ENCODE peak calls at places on chromosomes 13 and 19, in five cellular contexts. C is CD4-positive, CD25-positive, alpha-beta regulatory T cell; L is hepatocyte; Q is CD4-positive, alpha-beta memory T cell; W is thoracic aorta. N is an unnamed sample.

GRCh38 chr13:36950920-36951319 is 30.9 kb upstream of the SMAD9 start:
- DNase-seq in C (no peak), L (no peak), Q (no peak), W (no peak), N (no peak)

GRCh38 chr19:39481229-39481545 is 549 bp downstream of the TIMM50 start:
- DNase-seq in C (no peak), L (no peak), Q (no peak), W (no peak), N (no peak)

GRCh38 chr13:31138515-31138914 is 23.2 kb downstream of the HSPH1 start:
- DNase-seq in C (no peak), L (no peak), Q (no peak), W (no peak), N (no peak)

GRCh38 chr19:14450168-14450874 is 17.2 kb downstream of the PKN1 start:
- DNase-seq in C (peak; percentile 62), L (peak; percentile 37), Q (peak; percentile 47), W (no peak), N (no peak)

GRCh38 chr19:50486823-50487515 is 10.3 kb upstream of the GARIN5A start:
- DNase-seq in C (peak; percentile 57), L (no peak), Q (peak; percentile 22), W (no peak), N (no peak)

GRCh38 chr13:43134896-43135295 is 111.5 kb downstream of the DNAJC15 start:
- DNase-seq in C (no peak), L (no peak), Q (no peak), W (no peak), N (no peak)

GRCh38 chr19:54331626-54332025 is 7.3 kb downstream of the LILRA4 start:
- DNase-seq in C (no peak), L (no peak), Q (no peak), W (no peak), N (no peak)

GRCh38 chr19:53958168-53958571 is 4.6 kb upstream of the CACNG8 start:
- DNase-seq in C (no peak), L (no peak), Q (no peak), W (no peak), N (no peak)

GRCh38 chr19:17889609-17890214 is 18.0 kb downstream of the SLC5A5 start:
- DNase-seq in C (no peak), L (peak; percentile 79), Q (no peak), W (no peak), N (peak; percentile 65)

GRCh38 chr19:52725528-52725961 is 9.3 kb downstream of the ZNF611 start:
- DNase-seq in C (no peak), L (no peak), Q (no peak), W (no peak), N (no peak)

GRCh38 chr13:43835701-43836100 is 43.8 kb downstream of the CCDC122 start:
- DNase-seq in C (no peak), L (no peak), Q (no peak), W (no peak), N (no peak)

GRCh38 chr19:48239582-48240141 is 16.1 kb downstream of the CARD8 start:
- DNase-seq in C (no peak), L (no peak), Q (no peak), W (no peak), N (no peak)

GRCh38 chr13:79987323-79987722 is 353.6 kb downstream of the SPRY2 start:
- DNase-seq in C (no peak), L (no peak), Q (no peak), W (no peak), N (no peak)

GRCh38 chr13:104143760-104144406 is 1077.7 kb upstream of the SLC10A2 start:
- DNase-seq in C (no peak), L (no peak), Q (no peak), W (no peak), N (no peak)

GRCh38 chr13:92143766-92144165 is 745.3 kb downstream of the GPC5 start:
- DNase-seq in C (no peak), L (no peak), Q (no peak), W (no peak), N (no peak)

GRCh38 chr19:31348416-31349159 is 648 bp downstream of the TSHZ3 start:
- DNase-seq in C (no peak), L (peak; percentile 36), Q (peak; percentile 36), W (no peak), N (no peak)

GRCh38 chr19:49684983-49685553 is 4.3 kb upstream of the ADM5 start:
- DNase-seq in C (no peak), L (no peak), Q (no peak), W (no peak), N (no peak)

GRCh38 chr19:29680447-29680846 is 15.2 kb downstream of the PLEKHF1 start:
- DNase-seq in C (peak; percentile 92), L (no peak), Q (peak; percentile 83), W (no peak), N (no peak)

GRCh38 chr19:28427256-28428083 is 785.5 kb downstream of the UQCRFS1 start:
- DNase-seq in C (no peak), L (no peak), Q (no peak), W (no peak), N (no peak)

GRCh38 chr13:41658057-41658642 is 200.8 kb downstream of the RGCC start:
- DNase-seq in C (no peak), L (no peak), Q (no peak), W (no peak), N (no peak)

GRCh38 chr13:77523386-77523785 is 12.1 kb upstream of the SCEL start:
- DNase-seq in C (no peak), L (no peak), Q (no peak), W (no peak), N (no peak)

GRCh38 chr13:107342747-107343146 is 774.8 kb upstream of the ARGLU1 start:
- DNase-seq in C (no peak), L (no peak), Q (no peak), W (no peak), N (no peak)

GRCh38 chr13:71865858-71866172 is 1.2 kb downstream of the DACH1 start:
- DNase-seq in C (no peak), L (no peak), Q (no peak), W (no peak), N (no peak)

GRCh38 chr13:71869274-71869673 is 2.3 kb upstream of the DACH1 start:
- DNase-seq in C (no peak), L (no peak), Q (no peak), W (no peak), N (no peak)

GRCh38 chr13:71866173-71867091 is 572 bp downstream of the DACH1 start:
- DNase-seq in C (peak; percentile 2), L (peak; percentile 44), Q (no peak), W (no peak), N (peak; percentile 4)

GRCh38 chr13:71864981-71865857 is 1.8 kb downstream of the DACH1 start:
- DNase-seq in C (no peak), L (peak; percentile 34), Q (no peak), W (no peak), N (no peak)

DNA sequence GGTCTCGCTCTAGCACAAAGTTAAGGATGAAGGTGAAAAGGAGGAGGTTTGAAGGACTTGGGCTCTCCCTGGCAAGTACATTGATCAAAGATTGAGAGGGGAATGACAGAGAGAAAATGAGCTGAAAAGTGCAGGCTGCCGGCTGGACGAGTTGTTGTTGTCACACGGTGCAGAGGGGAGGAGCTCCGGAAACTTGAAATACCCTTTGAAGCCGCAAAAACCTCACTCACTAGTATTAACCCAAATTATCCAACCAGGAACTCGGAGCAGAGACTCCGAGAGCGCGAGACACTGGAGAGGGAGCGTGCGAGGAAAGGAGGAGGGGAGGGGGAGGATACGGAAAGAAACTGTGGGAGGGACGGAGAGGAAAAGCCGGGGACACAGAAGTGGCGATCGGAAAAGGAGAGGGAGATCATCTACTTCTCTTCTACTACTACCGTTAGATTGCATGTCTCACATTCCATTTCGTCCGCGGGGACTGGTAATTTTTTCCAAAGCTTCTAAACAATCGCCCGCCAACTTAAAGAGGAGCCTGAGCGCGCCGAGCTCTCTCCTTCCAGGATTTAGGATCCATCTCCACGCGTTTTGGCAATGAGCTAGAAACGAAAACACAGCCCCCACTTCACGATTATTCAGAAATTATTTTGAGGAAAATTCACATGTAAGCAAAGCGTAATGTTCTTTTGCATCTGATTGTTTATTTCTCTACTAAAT is at the start of gene DACH1:
- DNase-seq in C (peak; percentile 31), L (peak; percentile 76), Q (peak; percentile 2), W (no peak), N (no peak)
- H3K27ac ChIP-seq in C (no peak within 1 kb of the TSS), L (peak within 1 kb of the TSS; percentile 20), Q (no peak within 1 kb of the TSS), W (no peak within 1 kb of the TSS), N (no peak within 1 kb of the TSS)

GRCh38 chr13:23608704-23609413 is 38.6 kb downstream of the TNFRSF19 start:
- DNase-seq in C (no peak), L (no peak), Q (no peak), W (no peak), N (no peak)
- H3K4me1 ChIP-seq in C (peaks cover 7% of the 10 kb centered on the region), L (peaks cover 10% of the 10 kb centered on the region), Q (no peaks in the 10 kb centered on the region), W (peaks cover 8% of the 10 kb centered on the region), N (no peaks in the 10 kb centered on the region)

DNA sequence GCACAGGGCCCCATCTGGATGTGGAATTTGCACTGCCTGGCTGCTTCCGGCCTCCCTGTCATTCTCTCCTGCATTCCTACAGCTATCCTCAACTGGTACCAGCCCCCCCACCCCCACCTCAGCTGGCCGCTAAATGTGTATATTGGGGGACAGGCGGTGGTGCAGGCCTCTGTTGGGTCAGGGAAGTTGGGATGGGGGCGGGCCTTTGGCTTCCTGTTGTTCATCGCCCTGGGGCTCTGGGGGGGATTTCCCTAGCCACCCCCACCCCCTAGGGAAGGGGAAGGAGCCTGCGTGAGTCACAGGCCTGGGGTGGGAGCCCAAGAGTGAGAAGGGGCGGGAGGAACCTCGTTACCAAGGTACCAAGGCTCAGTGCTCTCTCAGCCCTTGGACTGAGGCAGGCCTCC is 10.6 kb downstream of the POU2F2 start:
- DNase-seq in C (peak; percentile 87), L (no peak), Q (peak; percentile 50), W (no peak), N (peak; percentile 28)
- H3K27ac ChIP-seq in C (peak overlapping the region; percentile 90), L (no peak overlapping the region), Q (peak overlapping the region; percentile 83), W (no peak overlapping the region), N (no peak overlapping the region)

GRCh38 chr19:44749994-44750393 is 1.5 kb downstream of the BCL3 start:
- DNase-seq in C (no peak), L (no peak), Q (no peak), W (no peak), N (no peak)

GRCh38 chr19:44749318-44749717 is 810 bp downstream of the BCL3 start:
- DNase-seq in C (no peak), L (no peak), Q (no peak), W (no peak), N (no peak)

GRCh38 chr19:44746946-44747738 is 1.4 kb upstream of the BCL3 start:
- DNase-seq in C (peak; percentile 76), L (peak; percentile 97), Q (peak; percentile 81), W (peak; percentile 83), N (peak; percentile 91)

GRCh38 chr19:44747739-44748425 is 626 bp upstream of the BCL3 start:
- DNase-seq in C (no peak), L (peak; percentile 72), Q (no peak), W (no peak), N (peak; percentile 68)

DNA sequence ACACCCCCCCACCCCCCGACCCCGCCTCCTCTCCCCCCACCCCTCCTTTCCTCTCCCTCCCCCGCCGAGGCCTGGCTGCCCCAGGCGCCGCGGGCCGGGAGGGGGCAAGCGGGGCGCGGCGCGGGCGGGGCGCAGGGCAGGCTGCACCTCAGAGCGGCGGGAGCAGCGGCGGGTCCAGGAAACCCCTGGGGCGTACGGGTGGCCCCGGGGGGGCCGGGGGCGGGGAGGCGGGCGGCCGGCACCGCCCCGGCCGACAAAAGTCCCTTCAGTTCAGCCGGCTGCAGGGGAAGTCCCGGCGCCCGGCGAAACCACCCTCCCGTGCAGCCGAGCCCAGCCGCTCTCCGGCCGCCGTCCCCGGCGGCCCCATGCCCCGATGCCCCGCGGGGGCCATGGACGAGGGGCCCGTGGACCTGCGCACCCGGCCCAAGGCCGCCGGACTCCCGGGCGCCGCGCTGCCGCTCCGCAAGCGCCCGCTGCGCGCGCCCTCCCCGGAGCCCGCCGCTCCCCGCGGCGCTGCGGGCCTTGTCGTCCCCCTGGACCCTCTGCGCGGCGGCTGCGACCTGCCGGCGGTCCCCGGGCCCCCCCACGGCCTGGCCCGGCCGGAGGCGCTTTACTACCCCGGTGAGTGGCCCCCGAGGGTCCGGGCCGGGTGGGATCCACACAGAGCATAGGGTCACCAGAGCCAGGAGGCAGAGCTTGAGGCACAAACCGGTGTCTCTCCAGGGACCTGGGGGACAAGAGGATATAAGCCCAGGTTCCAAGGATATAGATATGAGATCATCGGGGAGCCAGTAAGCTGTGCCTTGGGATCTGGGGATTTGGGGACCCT is at the start of gene BCL3:
- DNase-seq in C (peak; percentile 81), L (peak; percentile 92), Q (peak; percentile 77), W (no peak), N (peak; percentile 53)
- H3K4me1 ChIP-seq in C (peaks cover 59% of the 10 kb centered on the region), L (peaks cover 30% of the 10 kb centered on the region), Q (peaks cover 55% of the 10 kb centered on the region), W (peaks cover 44% of the 10 kb centered on the region), N (peaks cover 9% of the 10 kb centered on the region)